ENCODE peak calls at places on chromosomes 6 and 20, in seven cellular contexts. A is pancreas; X is body of pancreas; R is esophagus squamous epithelium; Q is A549; Z is Peyer's patch; T is naive thymus-derived CD4-positive, alpha-beta T cell. N is an unnamed sample.

GRCh38 chr6:340991-341827 is 48.9 kb downstream of the DUSP22 start:
- DNase-seq in A (no peak), X (peak; percentile 5), R (no peak), Q (no peak), Z (peak; percentile 77), T (no peak), N (no peak)

GRCh38 chr6:31968791-31969711 is 2.9 kb downstream of the DXO start:
- DNase-seq in A (no peak), X (no peak), R (no peak), Q (no peak), Z (no peak), T (no peak), N (no peak)

GRCh38 chr20:58331961-58332551 is 22.5 kb downstream of the RAB22A start:
- DNase-seq in A (no peak), X (no peak), R (no peak), Q (no peak), Z (no peak), T (no peak), N (no peak)

GRCh38 chr20:1825492-1825891 is 69.7 kb upstream of the SIRPA start:
- DNase-seq in A (no peak), X (no peak), R (no peak), Q (peak; percentile 32), Z (no peak), T (no peak), N (no peak)

GRCh38 chr6:41427642-41428401 is 92.4 kb downstream of the NCR2 start:
- DNase-seq in A (peak; percentile 84), X (peak; percentile 81), R (no peak), Q (peak; percentile 11), Z (peak; percentile 69), T (no peak), N (no peak)

GRCh38 chr6:148179786-148180185 is 162.9 kb upstream of the SASH1 start:
- DNase-seq in A (no peak), X (peak; percentile 30), R (no peak), Q (peak; percentile 44), Z (no peak), T (no peak), N (no peak)

GRCh38 chr6:154457881-154458284 is 52.6 kb downstream of the CNKSR3 start:
- DNase-seq in A (peak; percentile 50), X (peak; percentile 65), R (no peak), Q (no peak), Z (no peak), T (no peak), N (no peak)

GRCh38 chr20:34065260-34065659 is 46.8 kb downstream of the EIF2S2 start:
- DNase-seq in A (peak; percentile 51), X (peak; percentile 40), R (no peak), Q (peak; percentile 11), Z (no peak), T (no peak), N (no peak)

GRCh38 chr20:24768977-24769675 is 179.9 kb upstream of the CST7 start:
- DNase-seq in A (no peak), X (no peak), R (no peak), Q (no peak), Z (peak; percentile 13), T (no peak), N (no peak)

GRCh38 chr6:165552248-165552736 is 110.7 kb downstream of the PDE10A start:
- DNase-seq in A (peak; percentile 28), X (peak; percentile 42), R (no peak), Q (peak; percentile 76), Z (no peak), T (no peak), N (no peak)

GRCh38 chr6:45835725-45836437 is 179.8 kb downstream of the CLIC5 start:
- DNase-seq in A (no peak), X (no peak), R (no peak), Q (no peak), Z (no peak), T (no peak), N (no peak)

GRCh38 chr6:168123165-168123911 is 44.3 kb upstream of the FRMD1 start:
- DNase-seq in A (no peak), X (no peak), R (no peak), Q (no peak), Z (peak; percentile 21), T (no peak), N (no peak)

GRCh38 chr20:43825635-43826034 is 89.0 kb upstream of the TOX2 start:
- DNase-seq in A (no peak), X (no peak), R (no peak), Q (no peak), Z (no peak), T (no peak), N (no peak)

GRCh38 chr20:17083738-17084137 is 143.1 kb upstream of the PCSK2 start:
- DNase-seq in A (no peak), X (no peak), R (no peak), Q (no peak), Z (no peak), T (no peak), N (no peak)

GRCh38 chr20:7152071-7152470 is 384.6 kb downstream of the BMP2 start:
- DNase-seq in A (no peak), X (no peak), R (no peak), Q (no peak), Z (no peak), T (no peak), N (no peak)

GRCh38 chr20:47355489-47356219 is 845 bp downstream of the ZMYND8 start:
- DNase-seq in A (no peak), X (no peak), R (no peak), Q (no peak), Z (no peak), T (no peak), N (no peak)

GRCh38 chr6:122033564-122034181 is 365.8 kb upstream of the HSF2 start:
- DNase-seq in A (no peak), X (no peak), R (no peak), Q (peak; percentile 57), Z (no peak), T (peak; percentile 12), N (no peak)

GRCh38 chr6:110529907-110530306 is 53.5 kb upstream of the SLC22A16 start:
- DNase-seq in A (no peak), X (no peak), R (no peak), Q (no peak), Z (no peak), T (no peak), N (no peak)

GRCh38 chr20:16004108-16004854 is 569.0 kb downstream of the KIF16B start:
- DNase-seq in A (no peak), X (no peak), R (no peak), Q (no peak), Z (no peak), T (no peak), N (no peak)

GRCh38 chr6:148465011-148465335 is 122.3 kb downstream of the SASH1 start:
- DNase-seq in A (no peak), X (no peak), R (no peak), Q (no peak), Z (no peak), T (no peak), N (no peak)

GRCh38 chr6:3624268-3625136 is 127.0 kb downstream of the PXDC1 start:
- DNase-seq in A (no peak), X (no peak), R (no peak), Q (no peak), Z (no peak), T (no peak), N (peak; percentile 14)

GRCh38 chr20:1855113-1855512 is 40.1 kb upstream of the SIRPA start:
- DNase-seq in A (no peak), X (no peak), R (no peak), Q (no peak), Z (no peak), T (no peak), N (no peak)

GRCh38 chr6:116127771-116128493 is 2.0 kb upstream of the COL10A1 start:
- DNase-seq in A (no peak), X (no peak), R (no peak), Q (peak; percentile 24), Z (no peak), T (no peak), N (no peak)

GRCh38 chr20:57522380-57522973 is 2.5 kb downstream of the CTCFL start:
- DNase-seq in A (no peak), X (no peak), R (no peak), Q (no peak), Z (no peak), T (no peak), N (no peak)

GRCh38 chr6:46894429-46894828 is 27.3 kb downstream of the ADGRF5 start:
- DNase-seq in A (no peak), X (no peak), R (no peak), Q (no peak), Z (peak; percentile 50), T (no peak), N (no peak)

GRCh38 chr6:33984466-33985332 is 161.2 kb downstream of the GRM4 start:
- DNase-seq in A (no peak), X (no peak), R (no peak), Q (no peak), Z (peak; percentile 22), T (no peak), N (no peak)
- H3K4me3 ChIP-seq in A (no peak overlapping the region), X (no peak overlapping the region), R (no peak overlapping the region), Q (no peak overlapping the region), Z (no peak overlapping the region), T (no peak overlapping the region), N (no peak overlapping the region)

DNA sequence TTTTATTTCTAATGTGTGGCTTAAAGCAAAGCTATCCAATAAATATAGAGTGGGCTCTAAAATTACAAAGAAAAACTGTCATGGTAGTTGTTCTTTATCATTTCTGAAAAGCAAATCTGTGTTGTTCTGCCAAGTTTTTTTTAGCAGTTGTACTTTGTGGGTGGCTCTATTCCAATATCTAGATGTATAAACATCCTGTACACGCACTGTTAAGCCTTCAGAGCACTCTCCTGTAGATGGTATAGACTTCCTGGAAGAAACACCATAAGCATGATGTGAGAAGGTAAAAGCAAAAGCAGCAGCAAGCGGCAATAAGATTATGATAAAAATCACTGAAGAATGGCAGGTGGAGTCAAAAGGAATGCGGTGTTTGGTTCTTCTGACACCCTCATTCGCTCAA is 21.5 kb upstream of the TMEM30A start:
- DNase-seq in A (no peak), X (no peak), R (no peak), Q (no peak), Z (no peak), T (no peak), N (no peak)
- H3K9me3 ChIP-seq in A (no peaks in the 10 kb centered on the region), X (no peaks in the 10 kb centered on the region), R (no peaks in the 10 kb centered on the region), Q (no peaks in the 10 kb centered on the region), Z (no peaks in the 10 kb centered on the region), T (no peaks in the 10 kb centered on the region), N (no peaks in the 10 kb centered on the region)

DNA sequence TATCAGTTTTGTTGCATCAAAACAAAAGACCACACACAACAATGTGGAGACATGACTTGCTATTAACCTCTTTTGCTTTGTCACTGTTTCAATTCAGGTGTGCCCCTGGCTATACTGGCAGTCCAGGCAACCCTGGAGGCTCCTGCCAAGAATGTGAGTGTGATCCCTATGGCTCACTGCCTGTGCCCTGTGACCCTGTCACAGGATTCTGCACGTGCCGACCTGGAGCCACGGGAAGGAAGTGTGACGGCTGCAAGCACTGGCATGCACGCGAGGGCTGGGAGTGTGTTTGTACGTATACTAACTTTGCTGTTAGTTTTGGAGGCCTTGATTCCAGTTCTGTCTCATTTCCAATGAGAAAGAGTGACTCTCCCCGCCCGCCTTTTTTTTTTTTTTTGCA is 356.9 kb downstream of the ARHGAP18 start:
- DNase-seq in A (peak; percentile 27), X (peak; percentile 40), R (no peak), Q (no peak), Z (peak; percentile 48), T (no peak), N (no peak)
- H3K4me3 ChIP-seq in A (no peak overlapping the region), X (no peak overlapping the region), R (no peak overlapping the region), Q (no peak overlapping the region), Z (no peak overlapping the region), T (no peak overlapping the region), N (no peak overlapping the region)

DNA sequence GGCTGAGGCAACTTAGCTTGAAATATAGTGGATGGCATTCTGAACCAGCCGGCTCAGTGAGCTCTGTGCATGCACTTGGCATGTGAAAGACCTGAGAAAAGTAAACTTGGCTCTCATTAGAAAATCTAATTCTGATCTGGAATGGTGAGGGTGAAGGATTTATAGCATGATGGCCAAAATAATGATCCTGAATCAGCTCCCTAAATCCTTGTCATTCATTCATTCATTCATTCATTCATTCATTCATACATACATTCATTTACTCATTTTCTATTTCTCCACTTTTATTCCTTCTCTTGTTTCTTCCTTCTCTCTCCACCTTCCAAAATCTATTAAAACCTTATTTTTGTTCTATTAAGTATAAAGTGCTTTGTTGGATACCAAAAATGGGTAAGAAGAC is 681.1 kb downstream of the DHX35 start:
- DNase-seq in A (no peak), X (no peak), R (no peak), Q (no peak), Z (no peak), T (no peak), N (no peak)
- H3K9me3 ChIP-seq in A (no peaks in the 10 kb centered on the region), X (no peaks in the 10 kb centered on the region), R (no peaks in the 10 kb centered on the region), Q (no peaks in the 10 kb centered on the region), Z (no peaks in the 10 kb centered on the region), T (no peaks in the 10 kb centered on the region), N (no peaks in the 10 kb centered on the region)

N was measured in breast epithelium.